ENCODE peak calls at places on chromosomes 12 and 14, in six cellular contexts. X is tibial artery; P is D721Med; U is choroid plexus epithelial cell; Q is CD8-positive, alpha-beta T cell; O is activated B cell treated with CpG ODN at 0.5 μM for 24 hours. K is an unnamed sample.

GRCh38 chr14:74978416-74978947 is 23.1 kb upstream of the PGF start:
- DNase-seq in O (no peak), P (no peak), Q (no peak), U (no peak), X (no peak), K (peak)

GRCh38 chr12:130412384-130412783 is 74.7 kb downstream of the PIWIL1 start:
- DNase-seq in O (no peak), U (no peak), X (no peak), P (no peak), Q (no peak), K (no peak)

GRCh38 chr12:107320031-107320928 is 226.9 kb upstream of the CRY1 start:
- DNase-seq in X (no peak), Q (peak), O (no peak), P (no peak), U (peak), K (peak)

GRCh38 chr14:22427771-22428228 is 161.2 kb downstream of the DAD1 start:
- DNase-seq in X (peak), Q (no peak), U (peak), P (no peak), O (no peak), K (no peak)

GRCh38 chr14:77989441-77989891 is 180.7 kb upstream of the NRXN3 start:
- DNase-seq in Q (no peak), U (no peak), O (no peak), X (no peak), P (no peak), K (peak)

GRCh38 chr12:94795520-94795919 is 145.2 kb upstream of the TMCC3 start:
- DNase-seq in P (no peak), O (no peak), Q (no peak), X (no peak), U (peak), K (no peak)

GRCh38 chr14:81509838-81510452 is 23.7 kb downstream of the SEL1L start:
- DNase-seq in X (no peak), U (peak), P (peak), Q (no peak), O (no peak), K (peak)

GRCh38 chr12:62256408-62257079 is 3.7 kb upstream of the USP15 start:
- DNase-seq in X (no peak), P (no peak), Q (no peak), O (no peak), U (no peak), K (no peak)

GRCh38 chr14:73253323-73253610 is 16.0 kb downstream of the PAPLN start:
- DNase-seq in P (no peak), O (no peak), X (no peak), U (no peak), Q (no peak), K (no peak)

GRCh38 chr12:27733052-27733656 is 22.5 kb downstream of the MRPS35 start:
- DNase-seq in U (peak), O (no peak), X (no peak), P (no peak), Q (no peak), K (peak)

GRCh38 chr14:106308839-106309389 is 782.5 kb downstream of the TMEM121 start:
- DNase-seq in Q (peak), X (no peak), O (peak), U (peak), P (no peak), K (peak)

GRCh38 chr12:77560714-77561113 is 270.0 kb upstream of the NAV3 start:
- DNase-seq in Q (no peak), O (no peak), U (no peak), P (no peak), X (no peak), K (no peak)

GRCh38 chr12:61754214-61754613 is 506.0 kb upstream of the USP15 start:
- DNase-seq in U (no peak), O (no peak), X (no peak), Q (no peak), P (no peak), K (no peak)

GRCh38 chr14:92040431-92041040 is 677 bp upstream of the TRIP11 start:
- DNase-seq in Q (no peak), O (no peak), P (no peak), X (no peak), U (peak), K (no peak)

GRCh38 chr12:5391638-5392037 is 40.3 kb upstream of the NTF3 start:
- DNase-seq in Q (no peak), X (no peak), P (no peak), U (no peak), O (no peak), K (no peak)

GRCh38 chr12:47885012-47885501 is 19.7 kb downstream of the VDR start:
- DNase-seq in X (no peak), P (no peak), O (no peak), Q (no peak), U (no peak), K (no peak)

GRCh38 chr12:123445388-123446344 is 9.2 kb upstream of the RILPL2 start:
- DNase-seq in P (no peak), Q (no peak), O (no peak), U (peak), X (peak), K (no peak)

GRCh38 chr12:95942106-95942531 is 295 bp downstream of the CCDC38 start:
- DNase-seq in U (peak), Q (no peak), O (no peak), X (no peak), P (no peak), K (no peak)

GRCh38 chr12:106736051-106736957 is 38.2 kb upstream of the RIC8B start:
- DNase-seq in X (no peak), Q (no peak), U (peak), O (no peak), P (no peak), K (no peak)

GRCh38 chr14:55699131-55700057 is 119.4 kb downstream of the KTN1 start:
- DNase-seq in P (no peak), O (no peak), U (no peak), Q (no peak), X (no peak), K (no peak)

GRCh38 chr12:98401427-98401826 is 114.0 kb upstream of the TMPO start:
- DNase-seq in U (peak), P (no peak), Q (no peak), O (no peak), X (no peak), K (peak)

GRCh38 chr14:54106802-54107377 is 150.3 kb upstream of the BMP4 start:
- DNase-seq in O (no peak), Q (no peak), U (no peak), P (no peak), X (no peak), K (no peak)

GRCh38 chr12:26636710-26637328 is 196.2 kb downstream of the ITPR2 start:
- DNase-seq in Q (no peak), U (peak), P (no peak), O (no peak), X (no peak), K (no peak)

GRCh38 chr14:100740931-100741330 is 14.2 kb downstream of the DLK1 start:
- DNase-seq in Q (no peak), O (no peak), P (no peak), U (no peak), X (no peak), K (no peak)

GRCh38 chr12:49256274-49256637 is 8.6 kb upstream of the TUBA1C start:
- DNase-seq in X (no peak), O (no peak), P (no peak), U (no peak), Q (no peak), K (no peak)

GRCh38 chr14:31414190-31414833 is 6.0 kb downstream of the HEATR5A start:
- DNase-seq in O (no peak), P (no peak), Q (no peak), X (no peak), U (peak), K (no peak)

GRCh38 chr14:86574778-86575129 is 1044.8 kb downstream of the FLRT2 start:
- DNase-seq in O (no peak), P (no peak), Q (no peak), U (no peak), X (no peak), K (no peak)

GRCh38 chr12:132953163-132953425 is 3.0 kb downstream of the ZNF605 start:
- DNase-seq in U (no peak), Q (no peak), P (no peak), O (no peak), X (no peak), K (no peak)

DNA sequence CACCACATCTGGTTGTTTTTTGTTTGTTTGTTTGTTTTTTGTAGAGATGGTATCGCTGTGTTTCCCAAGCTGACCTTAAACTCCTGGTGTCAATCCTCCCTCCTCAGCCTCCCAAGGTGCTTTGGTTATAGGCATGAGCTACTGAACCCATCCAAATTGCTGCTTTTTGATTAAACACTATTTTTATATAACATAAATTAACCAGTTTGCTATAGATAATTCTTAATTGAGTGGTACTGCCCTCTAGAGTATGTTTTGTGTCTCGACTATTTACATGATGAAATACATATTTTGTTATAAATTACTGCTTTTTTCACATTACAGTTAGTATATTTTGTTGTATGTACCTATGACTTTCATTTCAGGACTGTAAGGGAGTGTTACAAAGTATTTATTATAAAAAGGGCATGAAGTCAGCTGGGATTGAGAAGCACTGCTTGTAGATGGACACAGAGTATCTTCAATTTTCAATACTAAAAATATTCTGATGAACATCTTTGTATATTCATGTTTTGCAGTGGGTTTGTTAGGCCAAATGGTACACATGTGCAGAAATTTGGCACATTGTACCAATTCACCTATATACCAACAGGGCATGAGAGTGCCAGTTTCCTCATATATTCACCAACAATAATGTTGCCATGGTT is 14.9 kb upstream of the SCAF11 start:
- DNase-seq in P (no peak), X (no peak), O (no peak), U (peak), Q (no peak), K (no peak)
- TF ChIP-seq CTCF in P (peak), X (no peak), O (no peak), U (peak), Q (peak), K (no peak)

GRCh38 chr12:80099259-80099658 is at the start of gene OTOGL:
- DNase-seq in X (no peak), Q (no peak), P (no peak), O (no peak), U (no peak), K (no peak)
- TF ChIP-seq CTCF in X (no peak), Q (no peak), P (no peak), O (no peak), U (no peak), K (no peak)

DNA sequence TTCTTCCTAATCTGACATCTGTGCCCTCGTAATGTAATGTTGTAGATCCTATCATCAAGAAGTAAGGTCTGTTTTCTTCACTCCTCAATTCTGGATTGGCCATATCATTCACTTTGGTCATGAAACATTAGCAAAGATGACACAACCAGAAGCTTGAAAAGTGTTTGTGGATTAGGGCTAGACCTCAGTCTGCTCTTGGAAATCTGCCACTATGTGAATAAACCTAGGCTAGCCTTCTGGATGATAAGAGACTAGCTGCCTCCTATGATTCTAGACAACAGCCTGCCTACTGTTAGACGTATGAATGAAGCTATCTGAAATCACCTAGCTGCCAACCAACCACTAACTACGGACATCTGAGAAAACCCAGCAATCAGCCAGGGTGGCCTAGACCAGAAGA is 38.7 kb upstream of the LYZ start:
- DNase-seq in O (no peak), U (peak), Q (no peak), X (no peak), P (no peak), K (no peak)
- TF ChIP-seq CTCF in O (no peak), U (no peak), Q (no peak), X (no peak), P (no peak), K (no peak)

GRCh38 chr12:74365178-74365964 is 172.3 kb upstream of the ATXN7L3B start:
- DNase-seq in U (peak), O (no peak), P (no peak), X (no peak), Q (no peak), K (peak)
- TF ChIP-seq CTCF in U (peak), O (no peak), P (peak), X (no peak), Q (no peak), K (no peak)

GRCh38 chr12:32106517-32107366 is at the start of gene BICD1:
- DNase-seq in X (peak), Q (peak), U (peak), P (peak), O (peak), K (peak)
- TF ChIP-seq CTCF in X (peak), Q (peak), U (no peak), P (peak), O (no peak), K (no peak)

GRCh38 chr12:65607271-65607880 is 216.9 kb upstream of the HMGA2 start:
- DNase-seq in U (no peak), O (no peak), P (no peak), Q (no peak), X (no peak), K (no peak)

GRCh38 chr12:65612440-65612839 is 211.8 kb upstream of the HMGA2 start:
- DNase-seq in Q (no peak), X (no peak), O (no peak), U (peak), P (no peak), K (no peak)

GRCh38 chr12:65608319-65608916 is 215.9 kb upstream of the HMGA2 start:
- DNase-seq in U (peak), O (no peak), P (no peak), Q (no peak), X (no peak), K (no peak)

GRCh38 chr12:65611396-65611795 is 212.9 kb upstream of the HMGA2 start:
- DNase-seq in X (no peak), Q (no peak), P (no peak), O (no peak), U (no peak), K (no peak)

DNA sequence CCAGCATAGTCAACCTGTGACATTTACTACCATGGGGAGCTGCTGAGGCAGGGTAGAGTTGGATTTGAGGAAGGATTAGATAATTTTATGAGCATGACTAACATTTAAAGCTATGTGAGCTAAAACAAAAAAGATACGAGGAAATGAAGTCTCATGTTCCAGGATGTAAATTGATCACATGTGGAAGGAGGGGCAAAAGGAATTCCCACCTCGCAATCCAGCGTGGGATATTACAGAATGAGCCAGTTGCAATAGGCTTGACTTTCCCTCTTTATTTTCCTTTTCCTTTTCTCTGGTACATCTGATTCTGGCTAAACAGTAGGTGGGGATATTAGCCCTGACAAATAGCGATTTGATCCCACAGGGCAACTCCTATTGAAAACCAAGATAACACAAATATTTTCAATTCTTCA is 214.9 kb upstream of the HMGA2 start:
- DNase-seq in U (peak), Q (no peak), O (no peak), P (no peak), X (no peak), K (no peak)
- TF ChIP-seq CTCF in U (peak), Q (no peak), O (no peak), P (no peak), X (no peak), K (no peak)

K was measured in nephron progenitor cell.